ENCODE peak calls at places on chromosomes 1 and 21, in five cellular contexts. One of them, this sample, is unnamed.

GRCh38 chr1:86207323-86207722 is 50.8 kb upstream of the COL24A1 start:
- DNase-seq in CD8-positive, alpha-beta T cell: no peak
- DNase-seq in uterus: no peak
- DNase-seq in PC-3: peak; percentile 72
- DNase-seq in MG63: peak; percentile 58
- DNase-seq in this sample: peak; percentile 81

GRCh38 chr21:30434033-30434631 is 4.1 kb downstream of the KRTAP13-4 start:
- DNase-seq in PC-3: peak; percentile 78
- DNase-seq in CD8-positive, alpha-beta T cell: no peak
- DNase-seq in MG63: peak; percentile 9
- DNase-seq in uterus: no peak
- DNase-seq in this sample: peak; percentile 20

GRCh38 chr1:34742667-34743270 is 12.1 kb upstream of the GJB5 start:
- DNase-seq in CD8-positive, alpha-beta T cell: peak; percentile 76
- DNase-seq in PC-3: peak; percentile 85
- DNase-seq in MG63: peak; percentile 69
- DNase-seq in uterus: peak; percentile 69
- DNase-seq in this sample: peak; percentile 46

GRCh38 chr21:36813071-36813470 is 114.2 kb downstream of the SIM2 start:
- DNase-seq in MG63: no peak
- DNase-seq in uterus: no peak
- DNase-seq in CD8-positive, alpha-beta T cell: no peak
- DNase-seq in PC-3: no peak
- DNase-seq in this sample: no peak

GRCh38 chr1:36829951-36830350 is 204.4 kb downstream of the GRIK3 start:
- DNase-seq in uterus: no peak
- DNase-seq in CD8-positive, alpha-beta T cell: no peak
- DNase-seq in PC-3: no peak
- DNase-seq in MG63: peak; percentile 76
- DNase-seq in this sample: no peak

GRCh38 chr1:36115200-36115669 is 9.8 kb downstream of the COL8A2 start:
- DNase-seq in CD8-positive, alpha-beta T cell: no peak
- DNase-seq in uterus: no peak
- DNase-seq in PC-3: no peak
- DNase-seq in MG63: peak; percentile 95
- DNase-seq in this sample: peak; percentile 50

GRCh38 chr1:208977861-208978260 is 605.7 kb upstream of the CAMK1G start:
- DNase-seq in uterus: no peak
- DNase-seq in MG63: no peak
- DNase-seq in CD8-positive, alpha-beta T cell: no peak
- DNase-seq in PC-3: peak; percentile 62
- DNase-seq in this sample: no peak

GRCh38 chr1:94411217-94411616 is 7.0 kb upstream of the ABCD3 start:
- DNase-seq in uterus: no peak
- DNase-seq in PC-3: no peak
- DNase-seq in MG63: no peak
- DNase-seq in CD8-positive, alpha-beta T cell: no peak
- DNase-seq in this sample: no peak

GRCh38 chr1:66327582-66327981 is 206.4 kb upstream of the SGIP1 start:
- DNase-seq in CD8-positive, alpha-beta T cell: no peak
- DNase-seq in PC-3: no peak
- DNase-seq in uterus: no peak
- DNase-seq in MG63: no peak
- DNase-seq in this sample: no peak

GRCh38 chr21:43273708-43274021 is 104.9 kb downstream of the CRYAA start:
- DNase-seq in uterus: no peak
- DNase-seq in PC-3: no peak
- DNase-seq in CD8-positive, alpha-beta T cell: no peak
- DNase-seq in MG63: no peak
- DNase-seq in this sample: no peak

GRCh38 chr1:56715161-56715560 is 70.0 kb downstream of the PRKAA2 start:
- DNase-seq in MG63: no peak
- DNase-seq in PC-3: peak; percentile 12
- DNase-seq in CD8-positive, alpha-beta T cell: no peak
- DNase-seq in uterus: no peak
- DNase-seq in this sample: no peak

GRCh38 chr1:161721738-161722343 is 497 bp downstream of the FCRLB start:
- DNase-seq in PC-3: peak; percentile 91
- DNase-seq in CD8-positive, alpha-beta T cell: no peak
- DNase-seq in uterus: no peak
- DNase-seq in MG63: peak; percentile 78
- DNase-seq in this sample: peak; percentile 86

GRCh38 chr1:58815680-58816071 is 31.8 kb upstream of the JUN start:
- DNase-seq in PC-3: peak; percentile 71
- DNase-seq in MG63: peak; percentile 26
- DNase-seq in CD8-positive, alpha-beta T cell: no peak
- DNase-seq in uterus: no peak
- DNase-seq in this sample: peak; percentile 26

GRCh38 chr1:61007534-61008364 is 74.6 kb upstream of the NFIA start:
- DNase-seq in CD8-positive, alpha-beta T cell: no peak
- DNase-seq in MG63: no peak
- DNase-seq in uterus: no peak
- DNase-seq in PC-3: no peak
- DNase-seq in this sample: no peak

GRCh38 chr1:117146067-117146466 is 24.5 kb upstream of the TRIM45 start:
- DNase-seq in MG63: no peak
- DNase-seq in uterus: no peak
- DNase-seq in CD8-positive, alpha-beta T cell: no peak
- DNase-seq in PC-3: no peak
- DNase-seq in this sample: no peak

GRCh38 chr1:160429702-160430535 is 29.6 kb downstream of the VANGL2 start:
- DNase-seq in uterus: no peak
- DNase-seq in MG63: no peak
- DNase-seq in CD8-positive, alpha-beta T cell: no peak
- DNase-seq in PC-3: no peak
- DNase-seq in this sample: no peak

GRCh38 chr21:46619846-46620245 is 15.0 kb upstream of the S100B start:
- DNase-seq in PC-3: no peak
- DNase-seq in MG63: no peak
- DNase-seq in uterus: no peak
- DNase-seq in CD8-positive, alpha-beta T cell: no peak
- DNase-seq in this sample: peak; percentile 51

GRCh38 chr1:155126494-155127104 is 1.1 kb upstream of the EFNA1 start:
- DNase-seq in MG63: no peak
- DNase-seq in uterus: peak; percentile 28
- DNase-seq in PC-3: no peak
- DNase-seq in CD8-positive, alpha-beta T cell: peak; percentile 41
- DNase-seq in this sample: peak; percentile 38

GRCh38 chr1:199176713-199177112 is 537.9 kb downstream of the PTPRC start:
- DNase-seq in MG63: no peak
- DNase-seq in uterus: no peak
- DNase-seq in CD8-positive, alpha-beta T cell: no peak
- DNase-seq in PC-3: no peak
- DNase-seq in this sample: no peak

GRCh38 chr1:223765036-223765718 is 52.8 kb downstream of the CAPN2 start:
- DNase-seq in CD8-positive, alpha-beta T cell: no peak
- DNase-seq in PC-3: no peak
- DNase-seq in MG63: no peak
- DNase-seq in uterus: no peak
- DNase-seq in this sample: peak; percentile 52

GRCh38 chr1:39531526-39531925 is 40.1 kb downstream of the BMP8A start:
- DNase-seq in MG63: no peak
- DNase-seq in PC-3: no peak
- DNase-seq in CD8-positive, alpha-beta T cell: no peak
- DNase-seq in uterus: no peak
- DNase-seq in this sample: no peak

GRCh38 chr1:10631811-10632481 is 157.2 kb downstream of the PEX14 start:
- DNase-seq in uterus: no peak
- DNase-seq in CD8-positive, alpha-beta T cell: no peak
- DNase-seq in PC-3: no peak
- DNase-seq in MG63: no peak
- DNase-seq in this sample: no peak

GRCh38 chr1:52665173-52666020 is 32.4 kb downstream of the SHISAL2A start:
- DNase-seq in PC-3: no peak
- DNase-seq in MG63: no peak
- DNase-seq in CD8-positive, alpha-beta T cell: no peak
- DNase-seq in uterus: no peak
- DNase-seq in this sample: no peak

GRCh38 chr21:44589586-44590305 is 2.6 kb downstream of the KRTAP10-6 start:
- DNase-seq in MG63: no peak
- DNase-seq in CD8-positive, alpha-beta T cell: no peak
- DNase-seq in PC-3: no peak
- DNase-seq in uterus: no peak
- DNase-seq in this sample: no peak

GRCh38 chr1:159854101-159854692 is 8.3 kb downstream of the VSIG8 start:
- DNase-seq in PC-3: peak; percentile 60
- DNase-seq in uterus: peak; percentile 66
- DNase-seq in CD8-positive, alpha-beta T cell: peak; percentile 22
- DNase-seq in MG63: peak; percentile 84
- DNase-seq in this sample: peak; percentile 48

GRCh38 chr1:8408151-8408839 is 90.4 kb downstream of the SLC45A1 start:
- DNase-seq in MG63: peak; percentile 84
- DNase-seq in CD8-positive, alpha-beta T cell: no peak
- DNase-seq in PC-3: peak; percentile 58
- DNase-seq in uterus: peak; percentile 76
- DNase-seq in this sample: peak; percentile 74

GRCh38 chr1:41558761-41559171 is 74.3 kb upstream of the EDN2 start:
- DNase-seq in MG63: no peak
- DNase-seq in CD8-positive, alpha-beta T cell: no peak
- DNase-seq in PC-3: no peak
- DNase-seq in uterus: no peak
- DNase-seq in this sample: no peak

GRCh38 chr1:109508001-109508872 is 1.3 kb downstream of the AMIGO1 start:
- DNase-seq in CD8-positive, alpha-beta T cell: no peak
- DNase-seq in PC-3: no peak
- DNase-seq in uterus: no peak
- DNase-seq in MG63: no peak
- DNase-seq in this sample: no peak

GRCh38 chr1:228543396-228543795 is 56.2 kb downstream of the RNF187 start:
- DNase-seq in uterus: no peak
- DNase-seq in CD8-positive, alpha-beta T cell: no peak
- DNase-seq in MG63: no peak
- DNase-seq in PC-3: no peak
- DNase-seq in this sample: no peak

GRCh38 chr1:179251675-179252074 is 22.2 kb upstream of the ABL2 start:
- DNase-seq in CD8-positive, alpha-beta T cell: no peak
- DNase-seq in PC-3: peak; percentile 44
- DNase-seq in MG63: no peak
- DNase-seq in uterus: no peak
- DNase-seq in this sample: peak; percentile 38

GRCh38 chr1:245991266-245991665 is 515.8 kb downstream of the SMYD3 start:
- DNase-seq in MG63: no peak
- DNase-seq in PC-3: no peak
- DNase-seq in CD8-positive, alpha-beta T cell: no peak
- DNase-seq in uterus: no peak
- DNase-seq in this sample: no peak

GRCh38 chr1:93120614-93121013 is 41.5 kb downstream of the MTF2 start:
- DNase-seq in CD8-positive, alpha-beta T cell: no peak
- DNase-seq in MG63: no peak
- DNase-seq in uterus: no peak
- DNase-seq in PC-3: no peak
- DNase-seq in this sample: no peak

DNA sequence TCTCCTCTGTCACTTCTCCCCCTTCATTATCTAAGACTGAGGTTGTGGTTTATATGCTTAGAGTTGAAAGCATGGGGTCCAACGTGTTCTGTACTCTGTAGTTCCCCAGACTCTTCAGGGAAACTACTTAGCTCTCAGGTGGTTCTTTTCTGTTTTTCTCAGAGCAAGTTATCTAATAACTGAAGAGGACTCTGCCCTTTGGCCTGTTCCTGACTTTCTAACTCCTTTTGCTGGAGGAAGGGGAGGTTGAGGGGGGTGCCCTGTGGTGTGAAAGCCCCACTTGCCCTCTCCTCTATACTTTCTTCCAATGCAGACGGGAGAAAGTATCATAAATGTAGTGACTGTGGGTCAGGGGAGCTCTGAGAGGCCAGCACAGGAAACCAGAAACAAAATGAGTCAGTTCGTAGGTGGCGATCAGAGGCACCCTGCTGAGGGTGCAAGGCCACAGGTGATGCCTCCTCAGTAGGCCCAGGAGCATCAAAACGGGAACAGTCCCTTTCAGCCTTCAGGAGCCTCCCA is 5.0 kb downstream of the SLC25A44 start:
- DNase-seq in CD8-positive, alpha-beta T cell: no peak
- DNase-seq in PC-3: no peak
- DNase-seq in uterus: no peak
- DNase-seq in MG63: no peak
- DNase-seq in this sample: no peak
- H3K36me3 ChIP-seq in CD8-positive, alpha-beta T cell: peaks cover 15% of the 10 kb centered on the region
- H3K36me3 ChIP-seq in PC-3: peaks cover 19% of the 10 kb centered on the region
- H3K36me3 ChIP-seq in uterus: no peaks in the 10 kb centered on the region
- H3K36me3 ChIP-seq in MG63: peaks cover 30% of the 10 kb centered on the region
- H3K36me3 ChIP-seq in this sample: peaks cover 20% of the 10 kb centered on the region

DNA sequence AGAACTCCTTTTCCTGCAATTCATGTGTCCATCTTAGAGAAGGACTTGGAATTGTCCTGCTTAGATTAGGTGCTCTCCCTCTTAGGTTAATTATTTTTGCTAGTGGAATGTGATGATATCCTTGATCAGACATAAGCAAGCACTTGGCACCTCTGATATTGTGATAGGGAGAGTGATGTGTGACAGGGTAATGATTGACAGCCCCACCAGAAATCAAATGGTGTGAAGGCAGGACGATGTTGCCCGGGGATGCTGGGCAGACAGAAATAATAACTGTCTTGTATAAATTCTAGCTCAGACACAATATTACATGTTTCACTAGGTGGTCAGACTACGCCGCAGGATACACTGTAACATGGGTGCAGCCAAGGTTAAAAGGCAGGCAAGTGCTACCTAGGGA is 4.4 kb downstream of the TYW3 start:
- DNase-seq in uterus: no peak
- DNase-seq in CD8-positive, alpha-beta T cell: no peak
- DNase-seq in PC-3: no peak
- DNase-seq in MG63: no peak
- DNase-seq in this sample: no peak
- H3K36me3 ChIP-seq in uterus: no peaks in the 10 kb centered on the region
- H3K36me3 ChIP-seq in CD8-positive, alpha-beta T cell: peaks cover 32% of the 10 kb centered on the region
- H3K36me3 ChIP-seq in PC-3: peaks cover 45% of the 10 kb centered on the region
- H3K36me3 ChIP-seq in MG63: peaks cover 48% of the 10 kb centered on the region
- H3K36me3 ChIP-seq in this sample: peaks cover 16% of the 10 kb centered on the region

GRCh38 chr1:201791775-201792166 is 37.2 kb upstream of the IPO9 start:
- DNase-seq in MG63: peak; percentile 82
- DNase-seq in PC-3: no peak
- DNase-seq in uterus: peak; percentile 51
- DNase-seq in CD8-positive, alpha-beta T cell: no peak
- DNase-seq in this sample: peak; percentile 70
- H3K36me3 ChIP-seq in MG63: peaks cover 93% of the 10 kb centered on the region
- H3K36me3 ChIP-seq in PC-3: no peaks in the 10 kb centered on the region
- H3K36me3 ChIP-seq in uterus: no peaks in the 10 kb centered on the region
- H3K36me3 ChIP-seq in CD8-positive, alpha-beta T cell: no peaks in the 10 kb centered on the region
- H3K36me3 ChIP-seq in this sample: peaks cover 95% of the 10 kb centered on the region

GRCh38 chr1:15735304-15736034 is 589 bp upstream of the SLC25A34 start:
- DNase-seq in uterus: peak; percentile 12
- DNase-seq in PC-3: no peak
- DNase-seq in CD8-positive, alpha-beta T cell: no peak
- DNase-seq in MG63: no peak
- DNase-seq in this sample: no peak

GRCh38 chr1:15734296-15734695 is 1.8 kb upstream of the SLC25A34 start:
- DNase-seq in PC-3: no peak
- DNase-seq in CD8-positive, alpha-beta T cell: no peak
- DNase-seq in MG63: no peak
- DNase-seq in uterus: no peak
- DNase-seq in this sample: no peak

GRCh38 chr1:15736035-15736665 is at the start of gene SLC25A34:
- DNase-seq in PC-3: no peak
- DNase-seq in MG63: no peak
- DNase-seq in CD8-positive, alpha-beta T cell: no peak
- DNase-seq in uterus: peak; percentile 16
- DNase-seq in this sample: no peak

GRCh38 chr1:15733726-15734226 is 2.3 kb upstream of the SLC25A34 start:
- DNase-seq in CD8-positive, alpha-beta T cell: no peak
- DNase-seq in PC-3: no peak
- DNase-seq in uterus: no peak
- DNase-seq in MG63: no peak
- DNase-seq in this sample: no peak

GRCh38 chr1:15734901-15735300 is 1.2 kb upstream of the SLC25A34 start:
- DNase-seq in PC-3: no peak
- DNase-seq in CD8-positive, alpha-beta T cell: no peak
- DNase-seq in MG63: no peak
- DNase-seq in uterus: peak; percentile 13
- DNase-seq in this sample: no peak
- H3K36me3 ChIP-seq in PC-3: no peaks in the 10 kb centered on the region
- H3K36me3 ChIP-seq in CD8-positive, alpha-beta T cell: peaks cover 8% of the 10 kb centered on the region
- H3K36me3 ChIP-seq in MG63: peaks cover 17% of the 10 kb centered on the region
- H3K36me3 ChIP-seq in uterus: no peaks in the 10 kb centered on the region
- H3K36me3 ChIP-seq in this sample: peaks cover 42% of the 10 kb centered on the region